ENCODE peak calls at places on chromosome 6, in five cellular contexts. One of them, this sample, is unnamed.

GRCh38 chr6:52693777-52694176 is 22.9 kb downstream of the TMEM14A start:
- DNase-seq in mucosa of gallbladder: no peak
- DNase-seq in stimulated activated naive CD8-positive, alpha-beta T cell treated with anti-CD3 and anti-CD28 coated beads, Interleukin-15, Interleukin-2, amounts not matched to agents 100 U/mL and 50 U/mL, for 24 hours: no peak
- DNase-seq in stimulated activated CD4-positive, alpha-beta T cell treated with anti-CD3 and anti-CD28 coated beads, Interleukin-4, amount 100 ng/mL, for 24 hours: no peak
- DNase-seq in left ventricle myocardium inferior: no peak
- DNase-seq in this sample: no peak

GRCh38 chr6:35084041-35084491 is 57.1 kb downstream of the TCP11 start:
- DNase-seq in mucosa of gallbladder: no peak
- DNase-seq in stimulated activated CD4-positive, alpha-beta T cell treated with anti-CD3 and anti-CD28 coated beads, Interleukin-4, amount 100 ng/mL, for 24 hours: no peak
- DNase-seq in stimulated activated naive CD8-positive, alpha-beta T cell treated with anti-CD3 and anti-CD28 coated beads, Interleukin-15, Interleukin-2, amounts not matched to agents 100 U/mL and 50 U/mL, for 24 hours: no peak
- DNase-seq in left ventricle myocardium inferior: no peak
- DNase-seq in this sample: no peak

GRCh38 chr6:34021001-34021838 is 124.7 kb downstream of the GRM4 start:
- DNase-seq in mucosa of gallbladder: no peak
- DNase-seq in stimulated activated naive CD8-positive, alpha-beta T cell treated with anti-CD3 and anti-CD28 coated beads, Interleukin-15, Interleukin-2, amounts not matched to agents 100 U/mL and 50 U/mL, for 24 hours: no peak
- DNase-seq in left ventricle myocardium inferior: no peak
- DNase-seq in stimulated activated CD4-positive, alpha-beta T cell treated with anti-CD3 and anti-CD28 coated beads, Interleukin-4, amount 100 ng/mL, for 24 hours: no peak
- DNase-seq in this sample: no peak

GRCh38 chr6:117530467-117531242 is 48.2 kb downstream of the DCBLD1 start:
- DNase-seq in mucosa of gallbladder: no peak
- DNase-seq in stimulated activated CD4-positive, alpha-beta T cell treated with anti-CD3 and anti-CD28 coated beads, Interleukin-4, amount 100 ng/mL, for 24 hours: no peak
- DNase-seq in left ventricle myocardium inferior: no peak
- DNase-seq in stimulated activated naive CD8-positive, alpha-beta T cell treated with anti-CD3 and anti-CD28 coated beads, Interleukin-15, Interleukin-2, amounts not matched to agents 100 U/mL and 50 U/mL, for 24 hours: no peak
- DNase-seq in this sample: no peak

GRCh38 chr6:36650848-36651247 is 27.7 kb upstream of the CDKN1A start:
- DNase-seq in stimulated activated CD4-positive, alpha-beta T cell treated with anti-CD3 and anti-CD28 coated beads, Interleukin-4, amount 100 ng/mL, for 24 hours: no peak
- DNase-seq in left ventricle myocardium inferior: no peak
- DNase-seq in mucosa of gallbladder: no peak
- DNase-seq in stimulated activated naive CD8-positive, alpha-beta T cell treated with anti-CD3 and anti-CD28 coated beads, Interleukin-15, Interleukin-2, amounts not matched to agents 100 U/mL and 50 U/mL, for 24 hours: no peak
- DNase-seq in this sample: no peak

GRCh38 chr6:10407018-10407673 is 7.7 kb downstream of the TFAP2A start:
- DNase-seq in stimulated activated naive CD8-positive, alpha-beta T cell treated with anti-CD3 and anti-CD28 coated beads, Interleukin-15, Interleukin-2, amounts not matched to agents 100 U/mL and 50 U/mL, for 24 hours: no peak
- DNase-seq in mucosa of gallbladder: no peak
- DNase-seq in stimulated activated CD4-positive, alpha-beta T cell treated with anti-CD3 and anti-CD28 coated beads, Interleukin-4, amount 100 ng/mL, for 24 hours: no peak
- DNase-seq in left ventricle myocardium inferior: no peak
- DNase-seq in this sample: no peak

GRCh38 chr6:14278436-14278835 is 160.9 kb downstream of the CD83 start:
- DNase-seq in left ventricle myocardium inferior: no peak
- DNase-seq in stimulated activated CD4-positive, alpha-beta T cell treated with anti-CD3 and anti-CD28 coated beads, Interleukin-4, amount 100 ng/mL, for 24 hours: no peak
- DNase-seq in stimulated activated naive CD8-positive, alpha-beta T cell treated with anti-CD3 and anti-CD28 coated beads, Interleukin-15, Interleukin-2, amounts not matched to agents 100 U/mL and 50 U/mL, for 24 hours: no peak
- DNase-seq in mucosa of gallbladder: no peak
- DNase-seq in this sample: no peak

GRCh38 chr6:53651764-53652401 is 13.7 kb downstream of the KLHL31 start:
- DNase-seq in stimulated activated CD4-positive, alpha-beta T cell treated with anti-CD3 and anti-CD28 coated beads, Interleukin-4, amount 100 ng/mL, for 24 hours: peak
- DNase-seq in stimulated activated naive CD8-positive, alpha-beta T cell treated with anti-CD3 and anti-CD28 coated beads, Interleukin-15, Interleukin-2, amounts not matched to agents 100 U/mL and 50 U/mL, for 24 hours: peak
- DNase-seq in mucosa of gallbladder: peak
- DNase-seq in left ventricle myocardium inferior: peak
- DNase-seq in this sample: peak

GRCh38 chr6:18432619-18433018 is 45.5 kb downstream of the RNF144B start:
- DNase-seq in stimulated activated CD4-positive, alpha-beta T cell treated with anti-CD3 and anti-CD28 coated beads, Interleukin-4, amount 100 ng/mL, for 24 hours: no peak
- DNase-seq in stimulated activated naive CD8-positive, alpha-beta T cell treated with anti-CD3 and anti-CD28 coated beads, Interleukin-15, Interleukin-2, amounts not matched to agents 100 U/mL and 50 U/mL, for 24 hours: no peak
- DNase-seq in mucosa of gallbladder: no peak
- DNase-seq in left ventricle myocardium inferior: no peak
- DNase-seq in this sample: no peak

GRCh38 chr6:46815130-46815529 is 21.9 kb downstream of the MEP1A start:
- DNase-seq in stimulated activated CD4-positive, alpha-beta T cell treated with anti-CD3 and anti-CD28 coated beads, Interleukin-4, amount 100 ng/mL, for 24 hours: no peak
- DNase-seq in stimulated activated naive CD8-positive, alpha-beta T cell treated with anti-CD3 and anti-CD28 coated beads, Interleukin-15, Interleukin-2, amounts not matched to agents 100 U/mL and 50 U/mL, for 24 hours: no peak
- DNase-seq in mucosa of gallbladder: no peak
- DNase-seq in left ventricle myocardium inferior: no peak
- DNase-seq in this sample: no peak

GRCh38 chr6:47278545-47278944 is 31.2 kb downstream of the TNFRSF21 start:
- DNase-seq in left ventricle myocardium inferior: no peak
- DNase-seq in mucosa of gallbladder: no peak
- DNase-seq in stimulated activated naive CD8-positive, alpha-beta T cell treated with anti-CD3 and anti-CD28 coated beads, Interleukin-15, Interleukin-2, amounts not matched to agents 100 U/mL and 50 U/mL, for 24 hours: no peak
- DNase-seq in stimulated activated CD4-positive, alpha-beta T cell treated with anti-CD3 and anti-CD28 coated beads, Interleukin-4, amount 100 ng/mL, for 24 hours: no peak
- DNase-seq in this sample: no peak

This sample was measured in activated gamma-delta T cell treated with Interleukin-2 at 50 U/mL for 16 hours.